ENCODE peak calls at places on chromosomes 3 and 15, in seven cellular contexts. T is endodermal cell; P is epithelial cell of esophagus; N is GM10248; L is activated CD8-positive, alpha-beta memory T cell treated with anti-CD3 and anti-CD28 coated beads for 1 hour; J is stimulated activated CD4-positive, alpha-beta T cell treated with anti-CD3 and anti-CD28 coated beads, Interleukin-4, amount 100 ng/mL, for 4 hours; Q is activated CD4-positive, alpha-beta T cell treated with anti-CD3 and anti-CD28 coated beads, Interleukin-2, amount 50 U/mL, for 1 hour. G is an unnamed sample.

GRCh38 chr15:64842986-64843561 is 1.4 kb downstream of the PLEKHO2 start:
- DNase-seq in T (peak; percentile 67), P (no peak), N (no peak), L (no peak), J (no peak), Q (no peak), G (peak; percentile 59)

GRCh38 chr3:14487086-14487485 is 53.1 kb downstream of the GRIP2 start:
- DNase-seq in T (no peak), P (no peak), N (no peak), L (no peak), J (no peak), Q (no peak), G (no peak)

GRCh38 chr3:193903976-193904375 is 232.0 kb upstream of the HES1 start:
- DNase-seq in T (no peak), P (no peak), N (no peak), L (no peak), J (no peak), Q (no peak), G (no peak)

GRCh38 chr15:57785959-57786358 is 79.4 kb downstream of the POLR2M start:
- DNase-seq in T (no peak), P (peak; percentile 39), N (no peak), L (no peak), J (no peak), Q (no peak), G (no peak)

GRCh38 chr3:173336261-173336660 is 61.3 kb upstream of the NLGN1 start:
- DNase-seq in T (no peak), P (no peak), N (no peak), L (no peak), J (no peak), Q (no peak), G (no peak)

GRCh38 chr3:21185816-21186314 is 565.1 kb downstream of the ZNF385D start:
- DNase-seq in T (no peak), P (no peak), N (no peak), L (no peak), J (no peak), Q (no peak), G (no peak)

GRCh38 chr3:179418610-179419009 is 32.7 kb downstream of the GNB4 start:
- DNase-seq in T (no peak), P (no peak), N (no peak), L (no peak), J (no peak), Q (no peak), G (no peak)

GRCh38 chr15:69665641-69666091 is 213.0 kb downstream of the RPLP1 start:
- DNase-seq in T (peak; percentile 64), P (no peak), N (peak; percentile 8), L (no peak), J (no peak), Q (no peak), G (no peak)

GRCh38 chr3:58861551-58861950 is 188.3 kb downstream of the CFAP20DC start:
- DNase-seq in T (no peak), P (no peak), N (no peak), L (no peak), J (no peak), Q (no peak), G (no peak)

GRCh38 chr3:33833408-33834116 is 35.1 kb downstream of the PDCD6IP start:
- DNase-seq in T (no peak), P (no peak), N (peak; percentile 9), L (no peak), J (no peak), Q (no peak), G (no peak)

GRCh38 chr3:64612082-64612860 is 75.5 kb downstream of the ADAMTS9 start:
- DNase-seq in T (no peak), P (no peak), N (no peak), L (no peak), J (no peak), Q (no peak), G (peak; percentile 49)

GRCh38 chr3:184757010-184757651 is 45.3 kb upstream of the MAGEF1 start:
- DNase-seq in T (peak; percentile 76), P (peak; percentile 66), N (no peak), L (no peak), J (no peak), Q (no peak), G (peak; percentile 99)

GRCh38 chr15:49706805-49707204 is 86.0 kb downstream of the DTWD1 start:
- DNase-seq in T (no peak), P (no peak), N (no peak), L (no peak), J (no peak), Q (no peak), G (no peak)

GRCh38 chr15:63791236-63791635 is 42.5 kb downstream of the HERC1 start:
- DNase-seq in T (no peak), P (peak; percentile 46), N (no peak), L (no peak), J (no peak), Q (no peak), G (peak; percentile 61)

GRCh38 chr3:177150970-177151627 is 46.2 kb downstream of the TBL1XR1 start:
- DNase-seq in T (no peak), P (peak; percentile 89), N (no peak), L (no peak), J (no peak), Q (no peak), G (peak; percentile 93)

GRCh38 chr3:64267774-64268604 is 42.7 kb upstream of the PRICKLE2 start:
- DNase-seq in T (peak; percentile 87), P (peak; percentile 67), N (no peak), L (no peak), J (no peak), Q (no peak), G (peak; percentile 68)

GRCh38 chr3:52253314-52254260 is 8.0 kb downstream of the PPM1M start:
- DNase-seq in T (no peak), P (peak; percentile 87), N (peak; percentile 91), L (peak; percentile 67), J (peak; percentile 69), Q (peak; percentile 82), G (no peak)

GRCh38 chr15:52440414-52440813 is 88.3 kb downstream of the MYO5A start:
- DNase-seq in T (no peak), P (peak; percentile 89), N (no peak), L (no peak), J (peak; percentile 13), Q (no peak), G (peak; percentile 42)

GRCh38 chr3:22245122-22245521 is 494.1 kb upstream of the ZNF385D start:
- DNase-seq in T (no peak), P (peak; percentile 76), N (no peak), L (no peak), J (no peak), Q (no peak), G (peak; percentile 24)

GRCh38 chr15:31337352-31338031 is 10.9 kb downstream of the KLF13 start:
- DNase-seq in T (no peak), P (no peak), N (no peak), L (no peak), J (no peak), Q (no peak), G (no peak)

GRCh38 chr15:66253643-66254363 is at the start of gene MEGF11:
- DNase-seq in T (no peak), P (peak; percentile 33), N (no peak), L (no peak), J (no peak), Q (no peak), G (peak; percentile 28)

GRCh38 chr3:106392905-106393304 is 524.1 kb upstream of the CBLB start:
- DNase-seq in T (no peak), P (no peak), N (no peak), L (no peak), J (no peak), Q (no peak), G (peak; percentile 26)

GRCh38 chr3:54870423-54870822 is 57.4 kb downstream of the LRTM1 start:
- DNase-seq in T (no peak), P (peak; percentile 63), N (no peak), L (no peak), J (no peak), Q (no peak), G (peak; percentile 97)

GRCh38 chr3:12898290-12898979 is 57.1 kb upstream of the RPL32 start:
- DNase-seq in T (no peak), P (no peak), N (no peak), L (no peak), J (no peak), Q (no peak), G (no peak)

GRCh38 chr3:40268708-40269524 is 40.6 kb upstream of the EIF1B start:
- DNase-seq in T (no peak), P (no peak), N (no peak), L (no peak), J (no peak), Q (no peak), G (no peak)

GRCh38 chr15:62138124-62138523 is 27.0 kb downstream of the C2CD4B start:
- DNase-seq in T (no peak), P (peak; percentile 81), N (no peak), L (no peak), J (no peak), Q (no peak), G (peak; percentile 70)

GRCh38 chr15:82545478-82545877 is 5.2 kb upstream of the RPS17 start:
- DNase-seq in T (no peak), P (no peak), N (no peak), L (no peak), J (no peak), Q (no peak), G (no peak)

GRCh38 chr3:16200411-16200810 is 25.9 kb downstream of the GALNT15 start:
- DNase-seq in T (no peak), P (peak; percentile 45), N (no peak), L (no peak), J (no peak), Q (no peak), G (peak; percentile 67)

GRCh38 chr15:67998599-67999122 is 55.5 kb upstream of the PIAS1 start:
- DNase-seq in T (no peak), P (peak; percentile 87), N (no peak), L (no peak), J (no peak), Q (no peak), G (peak; percentile 62)

GRCh38 chr15:42032376-42033213 is 11.8 kb upstream of the PLA2G4E start:
- DNase-seq in T (no peak), P (no peak), N (no peak), L (no peak), J (no peak), Q (no peak), G (no peak)